ENCODE peak calls at places on chromosomes 1 and 21, in nine cellular contexts. Q is neural progenitor cell, B is lower lobe of right lung, E is ovary, T is thoracic aorta, D is bronchial epithelial cell, S is uterus, M is body of pancreas, V is Panc1. W is an unnamed sample. For H3K27me3, the result is how much of the 10 kb centered on the place peaks cover.

GRCh38 chr1:154746620-154747299 is 123.3 kb downstream of the KCNN3 start:
- DNase-seq in Q (no peak), B (no peak), E (no peak), T (no peak), D (no peak), S (no peak), M (no peak), V (no peak), W (no peak)

GRCh38 chr21:32360401-32360981 is 32.3 kb downstream of the URB1 start:
- DNase-seq in Q (no peak), B (no peak), E (no peak), T (no peak), D (peak), S (no peak), M (no peak), V (no peak), W (no peak)

GRCh38 chr1:7384679-7385078 is 386.4 kb upstream of the VAMP3 start:
- DNase-seq in Q (no peak), B (no peak), E (no peak), T (no peak), D (no peak), S (no peak), M (no peak), V (no peak), W (no peak)

GRCh38 chr1:113391643-113392271 is 1.4 kb downstream of the MAGI3 start:
- DNase-seq in Q (peak), B (no peak), E (no peak), T (no peak), D (peak), S (no peak), M (peak), V (no peak), W (no peak)

GRCh38 chr1:44036409-44037111 is 5.3 kb upstream of the SLC6A9 start:
- DNase-seq in Q (peak), B (peak), E (peak), T (peak), D (peak), S (peak), M (peak), V (no peak), W (no peak)

GRCh38 chr1:53604291-53604919 is 134.6 kb downstream of the GLIS1 start:
- DNase-seq in Q (no peak), B (no peak), E (no peak), T (no peak), D (no peak), S (no peak), M (no peak), V (no peak), W (no peak)

GRCh38 chr1:23810818-23811420 is 10.4 kb upstream of the GALE start:
- DNase-seq in Q (peak), B (peak), E (no peak), T (no peak), D (peak), S (no peak), M (peak), V (no peak), W (no peak)

GRCh38 chr1:116075577-116075976 is 35.6 kb upstream of the MAB21L3 start:
- DNase-seq in Q (no peak), B (no peak), E (no peak), T (no peak), D (no peak), S (no peak), M (no peak), V (no peak), W (no peak)

GRCh38 chr1:245045087-245045881 is 109.5 kb upstream of the KIF26B start:
- DNase-seq in Q (peak), B (no peak), E (no peak), T (no peak), D (no peak), S (no peak), M (peak), V (no peak), W (no peak)

GRCh38 chr1:10958614-10959013 is 53.8 kb upstream of the TARDBP start:
- DNase-seq in Q (no peak), B (no peak), E (no peak), T (no peak), D (no peak), S (no peak), M (peak), V (no peak), W (no peak)

GRCh38 chr1:69700770-69701169 is 133.0 kb downstream of the LRRC7 start:
- DNase-seq in Q (peak), B (no peak), E (no peak), T (no peak), D (peak), S (no peak), M (peak), V (no peak), W (no peak)

GRCh38 chr1:27374687-27375086 is at the start of gene FCN3:
- DNase-seq in Q (no peak), B (no peak), E (no peak), T (no peak), D (no peak), S (no peak), M (no peak), V (no peak), W (no peak)

GRCh38 chr1:213393860-213394259 is 342.8 kb downstream of the RPS6KC1 start:
- DNase-seq in Q (no peak), B (no peak), E (no peak), T (no peak), D (no peak), S (no peak), M (no peak), V (no peak), W (no peak)

GRCh38 chr1:190453550-190453949 is 24.1 kb downstream of the BRINP3 start:
- DNase-seq in Q (no peak), B (no peak), E (no peak), T (no peak), D (peak), S (no peak), M (no peak), V (no peak), W (no peak)

GRCh38 chr1:58768971-58769808 is 14.7 kb downstream of the JUN start:
- DNase-seq in Q (peak), B (peak), E (peak), T (peak), D (peak), S (peak), M (peak), V (no peak), W (no peak)

GRCh38 chr1:92484472-92485373 is 2.0 kb downstream of the GFI1 start:
- DNase-seq in Q (peak), B (peak), E (no peak), T (no peak), D (no peak), S (no peak), M (peak), V (no peak), W (no peak)

GRCh38 chr1:219708919-219709318 is 96.0 kb upstream of the ZC3H11B start:
- DNase-seq in Q (no peak), B (no peak), E (no peak), T (no peak), D (no peak), S (no peak), M (no peak), V (no peak), W (no peak)

GRCh38 chr1:43779266-43779665 is 71.9 kb downstream of the ST3GAL3 start:
- DNase-seq in Q (no peak), B (no peak), E (no peak), T (no peak), D (no peak), S (no peak), M (no peak), V (no peak), W (no peak)

GRCh38 chr1:235244969-235245592 is 82.9 kb downstream of the ARID4B start:
- DNase-seq in Q (no peak), B (no peak), E (no peak), T (no peak), D (no peak), S (no peak), M (no peak), V (no peak), W (no peak)

GRCh38 chr1:4825841-4826450 is 171.5 kb downstream of the AJAP1 start:
- DNase-seq in Q (peak), B (no peak), E (no peak), T (no peak), D (peak), S (no peak), M (no peak), V (peak), W (no peak)

GRCh38 chr1:228742535-228742934 is 7.3 kb downstream of the RHOU start:
- DNase-seq in Q (no peak), B (no peak), E (no peak), T (no peak), D (no peak), S (no peak), M (no peak), V (no peak), W (no peak)

GRCh38 chr1:53450225-53450624 is 9.0 kb upstream of the DMRTB1 start:
- DNase-seq in Q (peak), B (no peak), E (no peak), T (no peak), D (no peak), S (no peak), M (no peak), V (no peak), W (no peak)

GRCh38 chr1:3311711-3312110 is 142.8 kb upstream of the ARHGEF16 start:
- DNase-seq in Q (no peak), B (no peak), E (no peak), T (no peak), D (no peak), S (no peak), M (no peak), V (no peak), W (no peak)

GRCh38 chr1:8562222-8562621 is 244.3 kb downstream of the SLC45A1 start:
- DNase-seq in Q (no peak), B (no peak), E (no peak), T (no peak), D (no peak), S (no peak), M (no peak), V (no peak), W (no peak)

GRCh38 chr21:39645331-39645730 is 32.6 kb downstream of the B3GALT5 start:
- DNase-seq in Q (no peak), B (no peak), E (no peak), T (no peak), D (no peak), S (no peak), M (no peak), V (no peak), W (no peak)

GRCh38 chr1:108051625-108052382 is 86.8 kb upstream of the VAV3 start:
- DNase-seq in Q (peak), B (no peak), E (no peak), T (no peak), D (no peak), S (no peak), M (no peak), V (no peak), W (no peak)

DNA sequence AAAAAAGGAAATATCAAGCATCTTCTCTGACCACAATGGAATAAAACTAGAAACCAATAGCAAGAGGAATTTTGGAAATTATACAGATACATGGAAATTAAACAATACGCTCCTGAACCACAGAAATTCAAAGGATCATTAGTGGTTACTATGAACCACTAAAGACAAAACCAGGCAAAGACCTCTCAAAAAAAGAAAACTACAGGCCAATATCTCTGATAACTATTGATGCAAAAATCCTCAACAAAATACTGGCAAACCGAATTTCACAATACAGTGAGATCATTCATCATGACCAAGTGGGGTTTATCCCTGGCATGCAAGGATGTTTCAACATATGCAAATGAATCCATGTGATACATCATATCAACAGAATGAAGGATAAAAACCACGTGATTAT is 13.8 kb upstream of the IL20 start:
- DNase-seq in Q (no peak), B (no peak), E (no peak), T (no peak), D (peak), S (no peak), M (no peak), V (no peak), W (peak)
- H3K4me3 ChIP-seq in Q (no peak), B (no peak), E (no peak), T (no peak), D (no peak), S (no peak), M (no peak), V (no peak), W (no peak)

GRCh38 chr1:25586181-25586588 is 30.4 kb upstream of the MAN1C1 start:
- DNase-seq in Q (peak), B (no peak), E (no peak), T (no peak), D (no peak), S (no peak), M (no peak), V (no peak), W (no peak)
- TF ChIP-seq CTCF in Q (no peak), B (no peak), E (no peak), T (no peak), D (no peak), S (no peak), M (no peak), V (no peak), W (no peak)

DNA sequence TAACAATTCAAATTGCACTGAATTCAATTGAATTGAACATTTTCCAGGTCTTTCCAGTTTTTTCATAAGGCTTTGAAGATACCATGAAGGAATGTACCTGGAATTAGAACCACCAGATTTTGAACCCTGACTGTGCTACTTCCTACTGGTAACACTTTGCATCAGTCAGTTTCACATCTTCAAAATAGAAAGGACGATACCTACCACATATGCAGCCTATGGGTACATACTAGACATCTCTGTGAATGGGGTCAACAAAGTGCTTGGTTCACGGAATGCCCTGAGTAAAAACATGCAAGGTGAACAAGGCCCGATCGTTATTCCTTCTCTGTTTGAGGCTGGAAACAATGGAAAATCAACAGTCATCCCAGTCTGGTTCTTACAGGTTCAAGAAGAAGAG is 41.2 kb upstream of the WLS start:
- DNase-seq in Q (no peak), B (no peak), E (no peak), T (no peak), D (no peak), S (no peak), M (no peak), V (no peak), W (no peak)
- H3K27me3 ChIP-seq in Q (under half), B (under half), E (under half), T (under half), D (under half), S (under half), M (under half), V (under half), W (under half)

DNA sequence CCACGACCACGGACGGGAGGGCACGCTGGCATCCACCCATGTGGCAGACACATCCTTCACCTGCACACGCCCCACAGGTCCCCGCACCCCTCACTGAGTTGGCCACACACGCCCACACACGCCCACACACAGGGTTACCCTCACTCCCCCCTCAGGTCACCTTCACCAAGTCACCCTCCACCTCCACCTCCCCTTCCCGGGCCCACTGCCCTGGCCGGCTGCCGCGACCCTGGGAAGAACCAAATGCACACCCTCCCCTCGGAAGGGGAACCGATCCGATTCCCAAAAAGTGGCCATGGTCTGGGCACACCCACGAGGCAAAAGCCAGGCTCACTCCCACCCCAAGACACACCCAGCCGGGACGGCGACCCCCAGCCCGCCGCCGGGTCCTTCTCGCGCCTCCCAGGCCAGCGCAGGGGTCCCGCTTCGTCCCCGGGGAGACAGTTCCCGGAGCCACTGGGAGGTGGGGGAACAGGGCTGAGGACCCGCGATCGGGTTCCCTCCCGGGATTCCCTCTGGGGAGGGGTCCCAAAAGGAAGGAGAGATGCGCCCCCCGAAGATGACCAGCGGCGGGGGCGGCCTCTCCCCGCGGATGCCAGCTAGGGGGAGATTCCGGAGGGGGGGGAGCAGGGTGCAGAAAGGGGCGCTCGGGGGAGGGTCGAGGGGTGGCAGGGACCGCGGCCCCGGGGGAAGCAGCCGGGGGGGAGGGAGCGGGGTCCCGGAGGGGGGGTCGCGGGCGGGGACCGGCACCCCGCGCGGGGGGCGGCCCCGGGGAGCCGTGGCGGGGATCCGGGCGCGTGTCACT is 715 bp downstream of the SDC3 start:
- DNase-seq in Q (no peak), B (no peak), E (no peak), T (peak), D (no peak), S (no peak), M (no peak), V (no peak), W (no peak)
- H3K4me3 ChIP-seq in Q (peak), B (peak), E (peak), T (peak), D (peak), S (peak), M (no peak), V (peak), W (peak)

DNA sequence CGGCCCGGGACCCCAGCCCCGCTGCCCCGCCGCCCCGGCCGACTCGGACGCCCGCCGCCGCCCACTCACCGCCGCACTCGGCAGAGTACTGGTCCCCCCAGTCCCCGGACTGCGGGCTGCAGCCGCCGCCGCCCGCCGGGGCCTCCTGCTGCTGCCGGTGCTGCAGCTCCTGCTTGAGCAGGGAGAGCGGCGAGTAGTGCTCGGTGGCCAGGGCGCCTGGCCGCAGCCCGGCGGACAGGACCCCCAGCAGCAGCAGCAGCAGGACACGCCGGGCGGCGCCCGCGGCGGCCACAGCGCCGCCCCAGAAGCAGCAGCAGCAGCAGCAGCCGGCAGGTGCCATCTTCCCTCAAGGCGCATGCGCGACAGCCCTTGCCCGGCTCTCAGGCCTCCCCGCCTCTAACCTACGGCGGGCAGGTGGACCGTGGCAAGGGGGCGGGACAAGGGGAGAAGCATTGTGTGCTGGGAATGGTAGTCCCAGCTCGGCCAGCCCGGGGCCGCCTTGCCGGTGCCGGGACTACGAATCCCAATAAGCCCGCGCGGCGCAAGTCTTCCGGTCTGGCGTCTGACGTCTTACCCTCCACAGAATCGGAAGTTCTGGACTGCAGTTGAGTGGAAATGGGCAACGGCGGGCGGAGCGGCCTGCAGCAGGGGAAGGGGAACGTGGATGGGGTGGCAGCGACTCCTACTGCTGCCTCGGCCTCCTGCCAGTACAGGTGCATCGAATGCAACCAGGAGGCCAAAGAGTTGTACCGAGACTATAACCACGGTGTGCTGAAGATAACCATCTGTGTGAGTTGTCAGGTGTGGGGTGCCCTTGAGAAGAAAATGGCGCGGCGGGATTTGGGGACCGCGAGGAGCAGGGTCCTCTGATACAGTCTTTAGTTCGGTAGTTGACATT is at the start of the genes ARV1 and TTC13:
- DNase-seq in Q (peak), B (peak), E (peak), T (peak), D (peak), S (peak), M (peak), V (peak), W (peak)
- TF ChIP-seq CTCF in Q (peak), B (peak), E (peak), T (no peak), D (peak), S (peak), M (no peak), V (peak), W (peak)

DNA sequence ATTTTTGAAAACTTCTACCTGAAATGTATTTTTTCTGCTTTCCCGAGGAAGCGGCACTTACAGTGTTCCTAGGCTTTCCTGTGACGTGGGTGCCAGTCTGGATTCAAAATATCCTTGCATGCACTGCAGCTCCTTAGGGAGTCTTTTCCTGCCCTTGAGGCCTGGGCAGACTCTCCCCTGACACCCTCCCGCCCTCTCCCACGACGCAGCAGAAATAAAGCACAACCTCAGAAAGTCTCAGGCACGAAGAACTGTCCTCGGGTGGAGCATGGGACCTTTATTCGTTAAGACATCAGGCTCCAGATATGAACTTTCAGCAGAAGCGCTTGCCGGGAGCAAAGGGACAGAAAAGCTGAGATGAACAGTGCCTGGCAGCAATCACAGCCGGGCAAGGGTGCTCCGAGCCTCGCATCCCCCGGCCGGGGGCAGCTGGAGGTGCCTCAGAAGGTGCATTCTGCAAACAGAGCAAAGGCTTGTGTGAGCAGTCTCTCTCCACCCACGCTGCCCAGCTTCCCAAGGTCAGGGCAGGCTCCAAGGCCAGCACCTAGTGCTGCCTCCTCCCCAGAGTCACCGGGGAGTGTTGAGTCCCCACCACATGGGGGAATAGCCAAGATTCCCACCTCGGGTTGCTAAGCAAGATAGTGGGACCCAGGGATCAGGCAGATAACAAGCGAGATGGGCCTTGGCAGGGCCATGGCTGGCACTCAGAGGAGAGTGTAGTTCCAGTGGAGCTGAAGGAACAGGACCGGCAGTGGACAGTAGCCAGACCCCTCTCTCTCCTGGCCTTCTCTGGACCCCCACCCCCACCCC is 3.2 kb downstream of the TFF3 start:
- DNase-seq in Q (no peak), B (no peak), E (no peak), T (no peak), D (no peak), S (no peak), M (peak), V (no peak), W (no peak)
- H3K27me3 ChIP-seq in Q (under half), B (under half), E (under half), T (under half), D (under half), S (under half), M (under half), V (under half), W (under half)

DNA sequence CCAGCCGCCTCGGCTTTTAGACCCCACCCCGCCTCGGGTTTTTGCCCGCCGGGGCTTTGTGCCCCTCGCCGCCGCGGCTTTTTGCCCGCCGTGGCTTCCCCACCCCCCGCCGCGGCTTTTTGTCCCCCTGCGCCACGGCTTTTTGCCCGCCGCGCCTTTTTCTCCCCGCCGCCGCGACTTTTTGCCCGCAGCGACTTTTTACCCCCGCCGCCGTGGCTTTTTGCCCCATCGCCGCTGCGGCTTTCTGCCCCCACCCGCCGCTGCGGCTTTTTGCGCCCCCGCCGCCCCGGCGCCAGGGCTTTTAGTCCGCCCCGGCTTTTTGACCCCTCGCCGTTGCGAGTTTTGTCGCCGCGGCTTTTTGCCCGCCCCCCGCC is 474.4 kb downstream of the FAM72C start:
- DNase-seq in Q (peak), B (peak), E (no peak), T (no peak), D (no peak), S (no peak), M (no peak), V (no peak), W (no peak)
- H3K4me3 ChIP-seq in Q (no peak), B (no peak), E (no peak), T (no peak), D (no peak), S (no peak), M (no peak), V (no peak), W (peak)

W was measured in BJ.